ENCODE peak calls at places on chromosome 9, in four cellular contexts. A, D, I and Y are unnamed samples.

GRCh38 chr9:97615439-97616072 is 17.6 kb downstream of the TSTD2 start:
- DNase-seq in A (peak; percentile 41), D (peak; percentile 84), I (peak; percentile 32), Y (peak; percentile 13)

GRCh38 chr9:34578241-34579096 is 11.1 kb downstream of the CNTFR start:
- DNase-seq in A (peak; percentile 21), D (no peak), I (no peak), Y (no peak)

GRCh38 chr9:90847971-90848370 is 46.4 kb downstream of the SYK start:
- DNase-seq in A (no peak), D (no peak), I (no peak), Y (no peak)

GRCh38 chr9:37398464-37399025 is 24.0 kb upstream of the GRHPR start:
- DNase-seq in A (no peak), D (no peak), I (no peak), Y (no peak)

GRCh38 chr9:111843971-111844370 is 49.2 kb upstream of the SHOC1 start:
- DNase-seq in A (no peak), D (no peak), I (no peak), Y (no peak)

GRCh38 chr9:100064872-100065581 is 33.8 kb downstream of the ERP44 start:
- DNase-seq in A (no peak), D (no peak), I (no peak), Y (peak; percentile 27)

GRCh38 chr9:124834586-124834985 is 18.7 kb upstream of the WDR38 start:
- DNase-seq in A (no peak), D (no peak), I (no peak), Y (no peak)

GRCh38 chr9:125593581-125593980 is 113.4 kb downstream of the MAPKAP1 start:
- DNase-seq in A (no peak), D (no peak), I (no peak), Y (no peak)